ENCODE peak calls at places on chromosomes 6 and 20, in seven cellular contexts. W is ovary, K is IMR-90, T is lower lobe of right lung, H is tibial artery, S is cardiac muscle cell, Z is endothelial cell of umbilical vein. X is an unnamed sample.

GRCh38 chr6:112743343-112743742 is 396.2 kb downstream of the RFPL4B start:
- DNase-seq in W (no peak), K (no peak), T (no peak), H (no peak), S (no peak), Z (no peak), X (no peak)

GRCh38 chr6:132391391-132392291 is 9.6 kb downstream of the MOXD1 start:
- DNase-seq in W (no peak), K (peak), T (no peak), H (no peak), S (peak), Z (no peak), X (no peak)

GRCh38 chr6:117549606-117550005 is 52.7 kb downstream of the GOPC start:
- DNase-seq in W (no peak), K (no peak), T (no peak), H (no peak), S (no peak), Z (no peak), X (no peak)

GRCh38 chr6:34543421-34543820 is 12.7 kb downstream of the SPDEF start:
- DNase-seq in W (no peak), K (peak), T (no peak), H (no peak), S (peak), Z (peak), X (no peak)

GRCh38 chr6:19311786-19312185 is 525.4 kb upstream of the ID4 start:
- DNase-seq in W (no peak), K (no peak), T (no peak), H (no peak), S (no peak), Z (no peak), X (no peak)

GRCh38 chr6:16670183-16670582 is 91.1 kb downstream of the ATXN1 start:
- DNase-seq in W (no peak), K (no peak), T (peak), H (no peak), S (peak), Z (no peak), X (peak)

GRCh38 chr20:5039255-5039657 is 37.9 kb upstream of the SLC23A2 start:
- DNase-seq in W (no peak), K (no peak), T (no peak), H (no peak), S (no peak), Z (no peak), X (no peak)

GRCh38 chr6:108589244-108589730 is 28.6 kb downstream of the FOXO3 start:
- DNase-seq in W (peak), K (peak), T (peak), H (peak), S (peak), Z (peak), X (peak)

GRCh38 chr6:14743465-14744211 is 502.2 kb upstream of the JARID2 start:
- DNase-seq in W (no peak), K (peak), T (peak), H (peak), S (peak), Z (no peak), X (peak)

GRCh38 chr20:16606468-16606867 is 33.2 kb upstream of the KIF16B start:
- DNase-seq in W (no peak), K (no peak), T (no peak), H (no peak), S (no peak), Z (no peak), X (no peak)

GRCh38 chr6:122790740-122791679 is 2.0 kb downstream of the SMPDL3A start:
- DNase-seq in W (no peak), K (peak), T (no peak), H (no peak), S (no peak), Z (no peak), X (peak)

GRCh38 chr20:23546435-23547144 is 21.7 kb downstream of the CST9L start:
- DNase-seq in W (no peak), K (no peak), T (no peak), H (no peak), S (no peak), Z (no peak), X (no peak)

GRCh38 chr20:47503685-47504084 is 2.0 kb downstream of the NCOA3 start:
- DNase-seq in W (no peak), K (no peak), T (no peak), H (no peak), S (no peak), Z (peak), X (no peak)

GRCh38 chr6:70289299-70289698 is 13.6 kb downstream of the COL9A1 start:
- DNase-seq in W (no peak), K (no peak), T (no peak), H (no peak), S (no peak), Z (no peak), X (no peak)

GRCh38 chr20:32278199-32278643 is 770 bp downstream of the KIF3B start:
- DNase-seq in W (no peak), K (peak), T (no peak), H (peak), S (peak), Z (peak), X (no peak)

GRCh38 chr6:41639556-41640371 is 1.5 kb downstream of the MDFI start:
- DNase-seq in W (peak), K (no peak), T (peak), H (no peak), S (peak), Z (no peak), X (no peak)

GRCh38 chr6:156102129-156102528 is 646.5 kb upstream of the NOX3 start:
- DNase-seq in W (no peak), K (peak), T (no peak), H (no peak), S (no peak), Z (peak), X (no peak)

GRCh38 chr20:32925481-32926196 is 66.9 kb downstream of the EFCAB8 start:
- DNase-seq in W (no peak), K (no peak), T (no peak), H (no peak), S (no peak), Z (no peak), X (no peak)

GRCh38 chr20:13783528-13783927 is 1.2 kb downstream of the ESF1 start:
- DNase-seq in W (no peak), K (no peak), T (peak), H (no peak), S (no peak), Z (no peak), X (no peak)

GRCh38 chr6:140711019-140711613 is 1336.7 kb upstream of the CITED2 start:
- DNase-seq in W (no peak), K (no peak), T (no peak), H (no peak), S (no peak), Z (no peak), X (no peak)

GRCh38 chr6:41780623-41781301 is at the start of gene PRICKLE4:
- DNase-seq in W (peak), K (no peak), T (peak), H (peak), S (peak), Z (peak), X (peak)

GRCh38 chr6:34317882-34318491 is 69.2 kb upstream of the SMIM29 start:
- DNase-seq in W (no peak), K (peak), T (no peak), H (no peak), S (peak), Z (no peak), X (no peak)

GRCh38 chr6:106574729-106575458 is 54.4 kb downstream of the RTN4IP1 start:
- DNase-seq in W (no peak), K (peak), T (no peak), H (no peak), S (peak), Z (peak), X (no peak)
- H3K27ac ChIP-seq in W (no peak), K (no peak), T (no peak), H (no peak), S (no peak), Z (peak), X (no peak)

GRCh38 chr6:35922139-35922554 is 1.2 kb upstream of the SRPK1 start:
- DNase-seq in W (no peak), K (no peak), T (no peak), H (no peak), S (no peak), Z (no peak), X (no peak)
- H3K27ac ChIP-seq in W (no peak), K (no peak), T (no peak), H (no peak), S (no peak), Z (no peak), X (no peak)

GRCh38 chr6:111683126-111683525 is 77.4 kb upstream of the TRAF3IP2 start:
- DNase-seq in W (peak), K (no peak), T (no peak), H (no peak), S (no peak), Z (no peak), X (no peak)
- H3K27ac ChIP-seq in W (peak), K (no peak), T (peak), H (peak), S (no peak), Z (peak), X (peak)

DNA sequence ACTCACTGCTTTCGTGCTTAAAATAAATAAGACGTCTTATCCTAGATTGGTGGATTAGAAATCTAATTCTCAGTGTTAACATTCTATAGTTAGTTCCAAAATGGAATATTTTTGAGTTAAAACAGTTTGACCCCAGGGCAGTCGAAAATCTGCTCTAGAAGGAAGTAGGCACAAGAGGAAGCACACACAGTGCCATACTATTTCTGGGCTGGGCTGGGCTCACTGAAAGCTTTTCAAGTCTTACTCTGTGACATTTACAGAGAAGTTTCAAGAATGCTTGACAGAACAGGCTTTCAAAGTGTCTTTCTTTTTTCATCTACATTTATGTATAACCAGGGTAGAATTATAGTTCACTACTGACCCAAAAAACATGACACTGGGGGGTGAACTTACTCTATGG is 209.8 kb downstream of the SOD2 start:
- DNase-seq in W (no peak), K (no peak), T (no peak), H (no peak), S (no peak), Z (no peak), X (no peak)
- H3K27ac ChIP-seq in W (no peak), K (no peak), T (no peak), H (no peak), S (no peak), Z (no peak), X (no peak)

DNA sequence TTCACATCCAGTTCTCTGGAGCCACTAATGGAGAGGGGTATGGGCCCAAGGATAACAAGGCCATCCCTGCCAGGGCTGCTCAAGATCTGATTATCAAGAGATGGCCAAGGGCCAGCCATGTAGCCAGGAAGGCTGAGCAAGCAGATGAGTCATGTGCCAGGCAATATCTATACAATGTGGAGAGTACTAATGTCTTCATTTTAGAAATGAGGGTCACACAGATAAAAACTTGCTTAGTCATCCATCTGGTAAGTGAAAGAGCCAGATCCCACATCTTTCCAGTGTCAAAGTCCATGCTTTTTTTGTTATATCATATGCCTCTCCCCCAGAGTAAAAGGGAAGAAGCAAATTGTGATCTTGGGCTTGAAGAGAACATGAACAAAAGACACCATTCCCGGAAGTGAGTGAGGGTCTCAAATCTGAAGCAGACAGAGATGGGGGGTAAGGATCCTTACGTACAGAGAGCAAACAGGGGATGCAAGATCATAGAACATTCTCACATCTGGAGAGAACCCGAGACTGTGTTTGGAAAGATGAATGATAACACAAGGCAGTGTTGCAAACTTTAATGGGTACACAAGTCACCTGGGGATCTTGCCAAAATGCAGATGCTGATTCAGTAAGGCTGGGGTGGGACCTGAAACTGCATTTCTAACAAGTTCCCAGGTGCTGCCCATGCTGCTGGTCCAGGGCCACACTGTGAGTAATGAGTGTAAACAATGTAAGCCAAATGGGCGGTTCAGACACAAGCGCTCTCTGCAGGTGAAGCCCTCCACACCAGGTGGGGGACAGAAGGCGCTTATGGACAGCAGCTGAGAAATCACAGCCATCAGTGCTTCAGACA is 20.0 kb upstream of the GSTA3 start:
- DNase-seq in W (no peak), K (peak), T (no peak), H (no peak), S (peak), Z (peak), X (no peak)
- H3K27ac ChIP-seq in W (no peak), K (peak), T (no peak), H (no peak), S (no peak), Z (peak), X (peak)

GRCh38 chr6:159109391-159109790 is 59.8 kb upstream of the FNDC1 start:
- DNase-seq in W (no peak), K (no peak), T (no peak), H (peak), S (no peak), Z (no peak), X (no peak)

GRCh38 chr6:159108438-159108985 is 60.7 kb upstream of the FNDC1 start:
- DNase-seq in W (no peak), K (no peak), T (no peak), H (no peak), S (peak), Z (no peak), X (no peak)

GRCh38 chr6:159105716-159106115 is 60.9 kb upstream of the TAGAP start:
- DNase-seq in W (no peak), K (no peak), T (no peak), H (no peak), S (no peak), Z (no peak), X (no peak)

GRCh38 chr6:159106627-159107241 is 61.9 kb upstream of the TAGAP start:
- DNase-seq in W (peak), K (peak), T (peak), H (peak), S (peak), Z (peak), X (no peak)

GRCh38 chr6:159107451-159108260 is 61.5 kb upstream of the FNDC1 start:
- DNase-seq in W (no peak), K (no peak), T (no peak), H (peak), S (no peak), Z (no peak), X (no peak)
- H3K27ac ChIP-seq in W (no peak), K (no peak), T (peak), H (no peak), S (no peak), Z (no peak), X (peak)

DNA sequence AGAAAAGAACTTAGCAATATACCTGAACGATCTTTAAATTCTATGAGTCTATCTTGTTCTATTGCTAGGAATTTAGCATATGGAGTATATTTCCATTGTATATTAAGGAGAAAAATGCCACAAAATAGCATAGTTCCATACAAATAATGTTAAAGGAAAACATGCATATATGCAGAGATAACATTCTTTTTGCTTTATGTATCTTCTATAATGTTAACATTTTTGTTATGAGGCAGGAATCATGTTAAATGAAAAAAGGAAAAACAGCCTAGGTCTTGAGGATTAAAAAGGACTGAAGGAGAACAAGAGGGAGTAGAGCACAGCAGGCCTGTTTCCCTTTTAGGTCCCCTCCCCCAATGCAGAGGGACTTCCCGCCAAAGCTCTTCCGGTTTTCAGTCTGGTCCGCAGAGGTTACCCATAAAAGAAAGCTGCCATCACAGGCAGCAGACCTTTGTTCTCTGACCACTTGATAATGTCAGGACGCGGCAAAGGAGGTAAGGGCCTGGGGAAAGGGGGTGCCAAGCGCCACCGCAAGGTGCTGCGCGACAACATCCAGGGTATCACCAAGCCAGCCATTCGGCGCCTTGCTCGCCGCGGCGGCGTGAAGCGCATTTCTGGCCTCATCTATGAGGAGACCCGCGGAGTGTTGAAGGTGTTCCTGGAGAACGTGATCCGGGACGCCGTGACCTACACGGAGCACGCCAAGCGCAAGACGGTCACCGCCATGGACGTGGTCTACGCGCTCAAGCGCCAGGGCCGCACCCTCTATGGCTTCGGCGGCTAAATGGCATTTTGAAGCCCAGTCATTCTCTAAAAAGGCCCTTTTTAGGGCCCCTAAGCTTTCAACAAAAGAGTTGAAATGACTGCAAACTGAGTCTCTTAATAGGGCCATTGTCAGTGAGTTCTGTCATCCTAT is 108.4 kb upstream of the PRSS16 start:
- DNase-seq in W (no peak), K (peak), T (peak), H (no peak), S (peak), Z (peak), X (peak)
- H3K27ac ChIP-seq in W (peak), K (peak), T (peak), H (peak), S (peak), Z (peak), X (peak)